ENCODE peak calls at places on chromosomes 7 and 10, in four cellular contexts. One of them, this sample, is unnamed.

GRCh38 chr7:18927134-18927533 is 190.3 kb downstream of the TWIST1 start:
- DNase-seq in CD4-positive, alpha-beta T cell: no peak
- DNase-seq in T-cell: no peak
- DNase-seq in activated naive CD8-positive, alpha-beta T cell treated with anti-CD3 and anti-CD28 coated beads, Interleukin-2, amount 50 U/mL, for 24 hours: no peak
- DNase-seq in this sample: no peak

GRCh38 chr7:43071604-43072003 is 40.8 kb upstream of the HECW1 start:
- DNase-seq in CD4-positive, alpha-beta T cell: no peak
- DNase-seq in activated naive CD8-positive, alpha-beta T cell treated with anti-CD3 and anti-CD28 coated beads, Interleukin-2, amount 50 U/mL, for 24 hours: peak; percentile 33
- DNase-seq in T-cell: no peak
- DNase-seq in this sample: no peak

GRCh38 chr7:116337013-116337412 is 126.7 kb downstream of the TES start:
- DNase-seq in CD4-positive, alpha-beta T cell: no peak
- DNase-seq in T-cell: no peak
- DNase-seq in activated naive CD8-positive, alpha-beta T cell treated with anti-CD3 and anti-CD28 coated beads, Interleukin-2, amount 50 U/mL, for 24 hours: no peak
- DNase-seq in this sample: no peak

GRCh38 chr7:106626376-106627293 is 34.3 kb downstream of the CCDC71L start:
- DNase-seq in T-cell: no peak
- DNase-seq in activated naive CD8-positive, alpha-beta T cell treated with anti-CD3 and anti-CD28 coated beads, Interleukin-2, amount 50 U/mL, for 24 hours: no peak
- DNase-seq in CD4-positive, alpha-beta T cell: no peak
- DNase-seq in this sample: no peak

GRCh38 chr7:151231964-151232271 is 365 bp upstream of the CHPF2 start:
- DNase-seq in T-cell: no peak
- DNase-seq in activated naive CD8-positive, alpha-beta T cell treated with anti-CD3 and anti-CD28 coated beads, Interleukin-2, amount 50 U/mL, for 24 hours: no peak
- DNase-seq in CD4-positive, alpha-beta T cell: no peak
- DNase-seq in this sample: no peak

GRCh38 chr7:108385834-108386422 is 70.3 kb downstream of the NRCAM start:
- DNase-seq in activated naive CD8-positive, alpha-beta T cell treated with anti-CD3 and anti-CD28 coated beads, Interleukin-2, amount 50 U/mL, for 24 hours: no peak
- DNase-seq in T-cell: no peak
- DNase-seq in CD4-positive, alpha-beta T cell: no peak
- DNase-seq in this sample: no peak

GRCh38 chr7:155378959-155379871 is 78.7 kb upstream of the EN2 start:
- DNase-seq in activated naive CD8-positive, alpha-beta T cell treated with anti-CD3 and anti-CD28 coated beads, Interleukin-2, amount 50 U/mL, for 24 hours: no peak
- DNase-seq in CD4-positive, alpha-beta T cell: no peak
- DNase-seq in T-cell: no peak
- DNase-seq in this sample: no peak

GRCh38 chr10:25522946-25523608 is 348.3 kb downstream of the GPR158 start:
- DNase-seq in CD4-positive, alpha-beta T cell: no peak
- DNase-seq in T-cell: no peak
- DNase-seq in activated naive CD8-positive, alpha-beta T cell treated with anti-CD3 and anti-CD28 coated beads, Interleukin-2, amount 50 U/mL, for 24 hours: no peak
- DNase-seq in this sample: no peak

GRCh38 chr10:29950391-29950790 is 109.0 kb downstream of the JCAD start:
- DNase-seq in activated naive CD8-positive, alpha-beta T cell treated with anti-CD3 and anti-CD28 coated beads, Interleukin-2, amount 50 U/mL, for 24 hours: no peak
- DNase-seq in T-cell: no peak
- DNase-seq in CD4-positive, alpha-beta T cell: no peak
- DNase-seq in this sample: no peak

GRCh38 chr10:4217187-4217586 is 432.2 kb upstream of the KLF6 start:
- DNase-seq in CD4-positive, alpha-beta T cell: no peak
- DNase-seq in activated naive CD8-positive, alpha-beta T cell treated with anti-CD3 and anti-CD28 coated beads, Interleukin-2, amount 50 U/mL, for 24 hours: no peak
- DNase-seq in T-cell: no peak
- DNase-seq in this sample: no peak

GRCh38 chr7:76292206-76292573 is 10.3 kb upstream of the HSPB1 start:
- DNase-seq in T-cell: no peak
- DNase-seq in activated naive CD8-positive, alpha-beta T cell treated with anti-CD3 and anti-CD28 coated beads, Interleukin-2, amount 50 U/mL, for 24 hours: no peak
- DNase-seq in CD4-positive, alpha-beta T cell: no peak
- DNase-seq in this sample: peak; percentile 75

GRCh38 chr7:158050441-158051371 is 536.9 kb downstream of the PTPRN2 start:
- DNase-seq in activated naive CD8-positive, alpha-beta T cell treated with anti-CD3 and anti-CD28 coated beads, Interleukin-2, amount 50 U/mL, for 24 hours: no peak
- DNase-seq in T-cell: no peak
- DNase-seq in CD4-positive, alpha-beta T cell: no peak
- DNase-seq in this sample: no peak

GRCh38 chr7:99027841-99028240 is 116.1 kb downstream of the SMURF1 start:
- DNase-seq in T-cell: no peak
- DNase-seq in activated naive CD8-positive, alpha-beta T cell treated with anti-CD3 and anti-CD28 coated beads, Interleukin-2, amount 50 U/mL, for 24 hours: no peak
- DNase-seq in CD4-positive, alpha-beta T cell: no peak
- DNase-seq in this sample: no peak

GRCh38 chr7:142535123-142535779 is 214.0 kb upstream of the PRSS1 start:
- DNase-seq in activated naive CD8-positive, alpha-beta T cell treated with anti-CD3 and anti-CD28 coated beads, Interleukin-2, amount 50 U/mL, for 24 hours: peak; percentile 80
- DNase-seq in CD4-positive, alpha-beta T cell: peak; percentile 55
- DNase-seq in T-cell: peak; percentile 53
- DNase-seq in this sample: no peak

GRCh38 chr7:47327698-47328391 is 254.1 kb downstream of the TNS3 start:
- DNase-seq in activated naive CD8-positive, alpha-beta T cell treated with anti-CD3 and anti-CD28 coated beads, Interleukin-2, amount 50 U/mL, for 24 hours: no peak
- DNase-seq in T-cell: no peak
- DNase-seq in CD4-positive, alpha-beta T cell: no peak
- DNase-seq in this sample: peak; percentile 87

GRCh38 chr10:124717911-124718734 is 26.1 kb downstream of the FAM53B start:
- DNase-seq in T-cell: peak; percentile 80
- DNase-seq in CD4-positive, alpha-beta T cell: peak; percentile 52
- DNase-seq in activated naive CD8-positive, alpha-beta T cell treated with anti-CD3 and anti-CD28 coated beads, Interleukin-2, amount 50 U/mL, for 24 hours: peak; percentile 71
- DNase-seq in this sample: no peak

GRCh38 chr10:109450702-109451101 is 472.6 kb downstream of the XPNPEP1 start:
- DNase-seq in activated naive CD8-positive, alpha-beta T cell treated with anti-CD3 and anti-CD28 coated beads, Interleukin-2, amount 50 U/mL, for 24 hours: no peak
- DNase-seq in CD4-positive, alpha-beta T cell: no peak
- DNase-seq in T-cell: no peak
- DNase-seq in this sample: no peak

GRCh38 chr7:71974611-71975010 is 437.5 kb downstream of the CALN1 start:
- DNase-seq in activated naive CD8-positive, alpha-beta T cell treated with anti-CD3 and anti-CD28 coated beads, Interleukin-2, amount 50 U/mL, for 24 hours: no peak
- DNase-seq in T-cell: no peak
- DNase-seq in CD4-positive, alpha-beta T cell: no peak
- DNase-seq in this sample: no peak